ENCODE peak calls at places on chromosome 2, in seven cellular contexts. U, N, Q, A, B, H and F are unnamed samples.
A peak's percentile ranks its signal among the peaks of the same experiment; 100 is the strongest.

GRCh38 chr2:20351555-20352229 is 1.0 kb upstream of the PUM2 start:
- DNase-seq in H (no peak), A (no peak), B (peak; percentile 29), U (no peak), N (no peak), Q (no peak), F (no peak)

GRCh38 chr2:71646028-71646427 is 192.7 kb downstream of the DYSF start:
- DNase-seq in A (no peak), B (no peak), H (no peak), U (peak; percentile 36), Q (no peak), N (peak; percentile 89), F (no peak)

GRCh38 chr2:136482966-136483365 is 282.4 kb upstream of the THSD7B start:
- DNase-seq in B (no peak), U (no peak), A (no peak), H (no peak), N (no peak), Q (no peak), F (no peak)

GRCh38 chr2:39135678-39136259 is 14.9 kb upstream of the SOS1 start:
- DNase-seq in N (no peak), A (no peak), U (no peak), B (peak; percentile 24), H (no peak), Q (no peak), F (no peak)

GRCh38 chr2:230234122-230234722 is 8.7 kb downstream of the SP140 start:
- DNase-seq in U (no peak), A (no peak), H (no peak), N (no peak), B (peak; percentile 11), Q (no peak), F (no peak)

GRCh38 chr2:165277860-165278656 is 38.8 kb downstream of the SCN2A start:
- DNase-seq in A (no peak), N (no peak), B (no peak), Q (no peak), H (no peak), U (no peak), F (no peak)

GRCh38 chr2:151967829-151968722 is 130.8 kb downstream of the CACNB4 start:
- DNase-seq in B (no peak), H (no peak), U (no peak), A (no peak), N (no peak), Q (no peak), F (no peak)

GRCh38 chr2:246489-247145 is 17.2 kb downstream of the SH3YL1 start:
- DNase-seq in N (peak; percentile 75), U (no peak), A (peak; percentile 78), B (peak; percentile 54), Q (no peak), H (peak; percentile 62), F (peak; percentile 24)

GRCh38 chr2:149033716-149034115 is 4.8 kb upstream of the LYPD6B start:
- DNase-seq in U (no peak), N (no peak), H (peak; percentile 67), B (peak; percentile 20), Q (no peak), A (peak; percentile 27), F (no peak)

GRCh38 chr2:235734168-235734567 is 240.3 kb downstream of the AGAP1 start:
- DNase-seq in Q (no peak), U (no peak), H (no peak), B (no peak), N (no peak), A (no peak), F (no peak)

GRCh38 chr2:120761911-120762310 is 26.2 kb downstream of the GLI2 start:
- DNase-seq in A (no peak), Q (peak; percentile 25), B (no peak), H (no peak), N (no peak), U (peak; percentile 15), F (no peak)

GRCh38 chr2:220318508-220318907 is 691.1 kb downstream of the SLC4A3 start:
- DNase-seq in H (no peak), N (no peak), U (no peak), B (no peak), A (no peak), Q (no peak), F (no peak)

GRCh38 chr2:156532989-156533388 is 96.8 kb downstream of the GPD2 start:
- DNase-seq in B (no peak), H (no peak), A (no peak), N (no peak), Q (no peak), U (no peak), F (no peak)

GRCh38 chr2:235532307-235532706 is 38.5 kb downstream of the AGAP1 start:
- DNase-seq in B (no peak), N (no peak), U (no peak), Q (no peak), A (no peak), H (no peak), F (no peak)

GRCh38 chr2:75523313-75524275 is 37.1 kb downstream of the EVA1A start:
- DNase-seq in A (no peak), H (no peak), B (no peak), U (no peak), N (peak; percentile 62), Q (no peak), F (no peak)

GRCh38 chr2:129458451-129458850 is 521.0 kb upstream of the RAB6C start:
- DNase-seq in N (no peak), Q (no peak), H (no peak), U (no peak), B (no peak), A (no peak), F (no peak)

GRCh38 chr2:242011991-242012764 is 142.6 kb downstream of the RTP5 start:
- DNase-seq in N (no peak), B (no peak), Q (peak; percentile 53), A (no peak), U (no peak), H (no peak), F (no peak)

GRCh38 chr2:159807183-159808037 is 9.4 kb upstream of the CD302 start:
- DNase-seq in N (peak; percentile 71), Q (no peak), U (peak; percentile 37), B (peak; percentile 47), A (peak; percentile 83), H (peak; percentile 81), F (no peak)

GRCh38 chr2:240355001-240355891 is 80.2 kb upstream of the GPC1 start:
- DNase-seq in H (no peak), U (no peak), B (no peak), A (no peak), N (peak; percentile 41), Q (peak; percentile 35), F (peak; percentile 24)

GRCh38 chr2:232085826-232086425 is 124.4 kb downstream of the DIS3L2 start:
- DNase-seq in Q (no peak), A (no peak), N (peak; percentile 5), H (no peak), U (no peak), B (no peak), F (no peak)

GRCh38 chr2:46847185-46847710 is 68.4 kb downstream of the MCFD2 start:
- DNase-seq in H (no peak), B (no peak), Q (peak; percentile 95), A (no peak), N (peak; percentile 98), U (peak; percentile 91), F (no peak)
- H3K4me1 ChIP-seq in H (no peaks in the 10 kb centered on the region), B (peaks cover 10% of the 10 kb centered on the region), Q (peaks cover 59% of the 10 kb centered on the region), A (no peaks in the 10 kb centered on the region), N (peaks cover 63% of the 10 kb centered on the region), U (peaks cover 63% of the 10 kb centered on the region), F (no peaks in the 10 kb centered on the region)

DNA sequence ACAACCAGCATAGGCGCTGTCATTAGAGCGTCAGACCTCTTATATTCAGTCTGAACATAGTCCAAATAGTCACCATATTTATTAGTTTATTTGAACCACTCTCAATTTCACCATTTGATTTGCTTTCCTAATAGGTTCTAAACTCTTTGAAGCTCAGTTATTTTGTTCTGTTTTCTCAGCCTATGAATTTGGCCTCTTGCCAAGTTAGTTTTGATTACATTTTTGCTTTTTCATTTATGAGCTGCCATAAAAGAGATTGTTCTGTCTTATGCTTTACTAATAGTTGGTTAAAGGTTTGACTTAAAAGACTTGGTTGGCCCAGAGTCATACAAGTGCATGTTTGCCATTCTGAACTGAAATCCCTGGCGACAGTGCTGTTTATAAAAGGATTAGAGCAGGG is 85.9 kb upstream of the RANBP2 start:
- DNase-seq in B (peak; percentile 6), A (no peak), N (no peak), U (no peak), Q (no peak), H (no peak), F (no peak)
- H3K4me3 ChIP-seq in B (no peak overlapping the region), A (no peak overlapping the region), N (no peak overlapping the region), U (no peak overlapping the region), Q (no peak overlapping the region), H (no peak overlapping the region), F (no peak overlapping the region)

GRCh38 chr2:42928161-42928691 is 135.8 kb upstream of the HAAO start:
- DNase-seq in Q (no peak), B (no peak), A (no peak), N (no peak), U (no peak), H (no peak), F (no peak)

GRCh38 chr2:42924436-42924897 is 132.1 kb upstream of the HAAO start:
- DNase-seq in U (no peak), H (no peak), N (no peak), Q (no peak), B (no peak), A (no peak), F (no peak)

GRCh38 chr2:42925742-42926437 is 133.5 kb upstream of the HAAO start:
- DNase-seq in B (no peak), Q (no peak), A (peak; percentile 17), U (no peak), H (no peak), N (peak; percentile 65), F (no peak)

GRCh38 chr2:42927334-42928160 is 135.2 kb upstream of the HAAO start:
- DNase-seq in A (no peak), U (no peak), H (no peak), N (no peak), B (no peak), Q (no peak), F (no peak)

DNA sequence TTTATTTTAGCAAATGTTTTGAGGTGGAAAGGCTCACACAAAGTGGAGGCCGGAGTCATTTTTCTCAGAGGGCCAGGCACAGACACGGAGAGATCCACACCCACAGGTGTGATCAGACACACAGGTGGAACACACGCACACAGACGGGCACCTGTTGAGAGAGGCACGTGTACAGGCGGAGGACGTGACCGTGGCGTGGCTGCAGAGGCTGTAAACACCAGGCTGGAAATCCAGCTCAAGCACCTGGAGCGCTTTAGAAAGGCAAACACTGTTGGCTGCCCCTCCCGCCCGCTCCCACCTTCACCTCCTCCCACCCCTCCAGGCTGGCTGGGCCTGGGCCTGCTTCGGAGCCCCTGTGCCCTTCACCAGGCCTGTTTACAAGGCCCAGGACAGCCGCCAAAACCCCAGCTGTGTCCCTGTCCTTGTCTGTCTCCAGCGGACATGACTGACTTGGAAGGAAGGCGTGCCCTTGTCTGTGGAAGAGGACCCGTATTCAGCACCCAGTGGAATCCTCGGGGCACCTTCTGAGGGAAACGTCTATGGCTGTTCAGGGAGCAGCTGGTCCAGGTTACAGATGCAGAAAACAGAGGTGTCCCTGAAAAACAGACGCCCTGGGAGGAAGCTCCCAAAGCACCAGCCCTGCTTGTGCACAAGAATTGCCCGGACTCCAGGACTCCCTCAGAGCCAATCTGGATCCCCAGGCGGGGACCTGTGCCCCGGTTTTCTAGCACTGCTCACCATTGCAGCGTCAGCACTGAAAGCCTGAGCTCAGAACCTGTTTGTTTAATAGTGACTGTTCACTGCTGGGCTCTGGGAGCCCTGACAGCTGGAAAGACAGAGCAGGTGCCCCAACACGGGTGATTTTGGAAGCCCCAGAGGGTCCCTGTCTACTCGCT is 134.3 kb upstream of the HAAO start:
- DNase-seq in B (no peak), U (no peak), A (peak; percentile 22), N (no peak), H (peak; percentile 73), Q (peak; percentile 77), F (no peak)
- H3K4me1 ChIP-seq in B (no peaks in the 10 kb centered on the region), U (peaks cover 100% of the 10 kb centered on the region), A (peaks cover 61% of the 10 kb centered on the region), N (peaks cover 76% of the 10 kb centered on the region), H (peaks cover 71% of the 10 kb centered on the region), Q (peaks cover 73% of the 10 kb centered on the region), F (no peaks in the 10 kb centered on the region)

GRCh38 chr2:27762951-27763906 is 8.3 kb upstream of the MRPL33 start:
- DNase-seq in Q (no peak), A (no peak), N (peak; percentile 37), H (no peak), U (no peak), B (no peak), F (no peak)
- H3K4me3 ChIP-seq in Q (no peak overlapping the region), A (no peak overlapping the region), N (no peak overlapping the region), H (no peak overlapping the region), U (no peak overlapping the region), B (no peak overlapping the region), F (no peak overlapping the region)